ENCODE peak calls at places on chromosomes 11 and 22, in five cellular contexts. One of them, this sample, is unnamed.

GRCh38 chr22:24410110-24410856 is 17.1 kb upstream of the ADORA2A start:
- DNase-seq in HEK293T: no peak
- DNase-seq in HepG2: no peak
- DNase-seq in SK-N-SH: peak
- DNase-seq in K562: no peak
- DNase-seq in this sample: no peak

GRCh38 chr22:41565403-41566054 is 4.7 kb downstream of the CSDC2 start:
- DNase-seq in SK-N-SH: no peak
- DNase-seq in HepG2: peak
- DNase-seq in K562: peak
- DNase-seq in HEK293T: no peak
- DNase-seq in this sample: no peak

GRCh38 chr11:85809881-85810280 is 1.1 kb downstream of the SYTL2 start:
- DNase-seq in K562: peak
- DNase-seq in SK-N-SH: peak
- DNase-seq in HepG2: peak
- DNase-seq in HEK293T: peak
- DNase-seq in this sample: no peak

GRCh38 chr11:66263231-66263630 is 5.2 kb upstream of the RAB1B start:
- DNase-seq in K562: no peak
- DNase-seq in HEK293T: no peak
- DNase-seq in SK-N-SH: no peak
- DNase-seq in HepG2: no peak
- DNase-seq in this sample: no peak

GRCh38 chr11:111303476-111303875 is 5.1 kb downstream of the POU2AF3 start:
- DNase-seq in HEK293T: peak
- DNase-seq in HepG2: peak
- DNase-seq in K562: no peak
- DNase-seq in SK-N-SH: no peak
- DNase-seq in this sample: no peak

GRCh38 chr22:32158712-32159533 is at the start of gene C22orf42:
- DNase-seq in HEK293T: no peak
- DNase-seq in HepG2: no peak
- DNase-seq in SK-N-SH: no peak
- DNase-seq in K562: no peak
- DNase-seq in this sample: no peak

GRCh38 chr11:97786961-97787360 is 1233.8 kb upstream of the CNTN5 start:
- DNase-seq in HepG2: no peak
- DNase-seq in HEK293T: no peak
- DNase-seq in SK-N-SH: no peak
- DNase-seq in K562: no peak
- DNase-seq in this sample: no peak

GRCh38 chr11:48210052-48210451 is 6.6 kb upstream of the OR4B1 start:
- DNase-seq in SK-N-SH: no peak
- DNase-seq in K562: no peak
- DNase-seq in HEK293T: peak
- DNase-seq in HepG2: peak
- DNase-seq in this sample: no peak

GRCh38 chr22:28208036-28208435 is 289.0 kb upstream of the PITPNB start:
- DNase-seq in K562: no peak
- DNase-seq in HepG2: no peak
- DNase-seq in HEK293T: no peak
- DNase-seq in SK-N-SH: no peak
- DNase-seq in this sample: no peak

GRCh38 chr11:30545507-30545906 is 40.6 kb downstream of the MPPED2 start:
- DNase-seq in HepG2: peak
- DNase-seq in SK-N-SH: no peak
- DNase-seq in K562: no peak
- DNase-seq in HEK293T: no peak
- DNase-seq in this sample: no peak

GRCh38 chr11:65492387-65492636 is 6.5 kb upstream of the MALAT1 start:
- DNase-seq in K562: no peak
- DNase-seq in HEK293T: no peak
- DNase-seq in SK-N-SH: no peak
- DNase-seq in HepG2: no peak
- DNase-seq in this sample: no peak

DNA sequence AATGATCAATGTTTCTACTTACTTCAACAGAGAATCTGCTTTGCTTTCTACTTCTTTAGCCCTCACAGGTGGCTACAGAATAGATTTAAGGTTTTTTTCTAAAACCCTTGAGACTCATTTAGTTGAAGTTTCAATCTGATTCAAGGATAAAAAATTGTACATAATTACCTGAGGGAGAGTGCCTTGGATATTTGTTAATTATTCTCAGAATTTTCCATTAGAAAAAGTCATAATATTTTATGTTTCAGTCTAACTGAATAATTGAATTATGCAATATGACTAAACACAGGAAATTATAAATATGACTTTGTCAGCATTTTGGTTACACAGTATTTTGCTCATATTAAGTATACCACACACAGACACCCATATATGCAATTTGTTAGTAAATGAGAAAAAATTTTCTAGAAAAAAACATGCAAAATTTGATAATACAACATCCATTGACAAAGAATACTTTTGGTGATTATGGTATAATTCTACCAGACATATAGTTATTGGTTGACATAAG is at the start of gene OR8J3:
- DNase-seq in HEK293T: no peak
- DNase-seq in HepG2: no peak
- DNase-seq in K562: no peak
- DNase-seq in SK-N-SH: no peak
- DNase-seq in this sample: no peak
- TF ChIP-seq FOXM1 in HEK293T: no peak
- TF ChIP-seq FOXM1 in HepG2: no peak
- TF ChIP-seq FOXM1 in K562: no peak
- TF ChIP-seq FOXM1 in SK-N-SH: no peak
- TF ChIP-seq FOXM1 in this sample: no peak

GRCh38 chr22:19706661-19707151 is 7.6 kb upstream of the SEPTIN5 start:
- DNase-seq in HEK293T: no peak
- DNase-seq in SK-N-SH: no peak
- DNase-seq in K562: no peak
- DNase-seq in HepG2: no peak
- DNase-seq in this sample: no peak
- TF ChIP-seq FOXM1 in HEK293T: no peak
- TF ChIP-seq FOXM1 in SK-N-SH: no peak
- TF ChIP-seq FOXM1 in K562: no peak
- TF ChIP-seq FOXM1 in HepG2: no peak
- TF ChIP-seq FOXM1 in this sample: no peak

GRCh38 chr22:22937894-22938480 is 50.4 kb downstream of the IGLL5 start:
- DNase-seq in HEK293T: no peak
- DNase-seq in SK-N-SH: no peak
- DNase-seq in HepG2: no peak
- DNase-seq in K562: peak
- DNase-seq in this sample: no peak
- TF ChIP-seq FOXM1 in HEK293T: no peak
- TF ChIP-seq FOXM1 in SK-N-SH: no peak
- TF ChIP-seq FOXM1 in HepG2: no peak
- TF ChIP-seq FOXM1 in K562: no peak
- TF ChIP-seq FOXM1 in this sample: no peak

DNA sequence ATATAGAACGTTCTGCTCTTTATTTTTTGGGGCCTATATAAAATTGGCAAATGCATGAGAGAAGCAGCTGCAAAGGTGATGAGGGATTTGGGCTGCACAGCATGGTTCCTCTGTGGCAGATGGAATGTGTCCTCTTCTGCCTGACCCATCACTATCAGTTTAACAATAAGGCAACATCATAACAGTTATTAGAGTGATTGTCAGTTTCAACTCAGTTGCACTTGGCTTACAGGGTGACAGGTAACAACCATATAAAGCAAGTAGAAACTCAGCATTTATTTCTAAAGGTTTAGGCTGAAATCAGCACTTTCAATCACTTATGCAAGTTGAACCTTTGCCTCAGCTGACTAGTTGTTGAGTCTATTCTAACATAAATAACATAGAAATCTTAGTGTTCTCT is 935.4 kb upstream of the CHORDC1 start:
- DNase-seq in K562: no peak
- DNase-seq in HEK293T: no peak
- DNase-seq in HepG2: no peak
- DNase-seq in SK-N-SH: no peak
- DNase-seq in this sample: no peak
- TF ChIP-seq FOXM1 in K562: no peak
- TF ChIP-seq FOXM1 in HEK293T: no peak
- TF ChIP-seq FOXM1 in HepG2: no peak
- TF ChIP-seq FOXM1 in SK-N-SH: no peak
- TF ChIP-seq FOXM1 in this sample: no peak

GRCh38 chr11:116913000-116913399 is 75.6 kb upstream of the APOA1 start:
- DNase-seq in HEK293T: no peak
- DNase-seq in HepG2: no peak
- DNase-seq in K562: no peak
- DNase-seq in SK-N-SH: no peak
- DNase-seq in this sample: no peak
- TF ChIP-seq FOXM1 in HEK293T: no peak
- TF ChIP-seq FOXM1 in HepG2: no peak
- TF ChIP-seq FOXM1 in K562: no peak
- TF ChIP-seq FOXM1 in SK-N-SH: no peak
- TF ChIP-seq FOXM1 in this sample: no peak

GRCh38 chr22:44664149-44664548 is 37.9 kb upstream of the PRR5 start:
- DNase-seq in K562: no peak
- DNase-seq in HepG2: no peak
- DNase-seq in SK-N-SH: peak
- DNase-seq in HEK293T: no peak
- DNase-seq in this sample: no peak
- TF ChIP-seq FOXM1 in K562: no peak
- TF ChIP-seq FOXM1 in HepG2: no peak
- TF ChIP-seq FOXM1 in SK-N-SH: no peak
- TF ChIP-seq FOXM1 in HEK293T: no peak
- TF ChIP-seq FOXM1 in this sample: no peak

GRCh38 chr11:74703211-74703610 is 28.0 kb downstream of the CHRDL2 start:
- DNase-seq in HEK293T: no peak
- DNase-seq in HepG2: no peak
- DNase-seq in SK-N-SH: no peak
- DNase-seq in K562: no peak
- DNase-seq in this sample: no peak

GRCh38 chr11:74707182-74707581 is 24.0 kb downstream of the CHRDL2 start:
- DNase-seq in HepG2: no peak
- DNase-seq in K562: no peak
- DNase-seq in SK-N-SH: no peak
- DNase-seq in HEK293T: no peak
- DNase-seq in this sample: no peak

GRCh38 chr11:74699615-74700396 is 31.4 kb downstream of the CHRDL2 start:
- DNase-seq in SK-N-SH: no peak
- DNase-seq in HEK293T: no peak
- DNase-seq in K562: no peak
- DNase-seq in HepG2: no peak
- DNase-seq in this sample: no peak

GRCh38 chr11:74701351-74701750 is 29.9 kb downstream of the CHRDL2 start:
- DNase-seq in HEK293T: peak
- DNase-seq in SK-N-SH: no peak
- DNase-seq in HepG2: peak
- DNase-seq in K562: peak
- DNase-seq in this sample: no peak

GRCh38 chr11:74702383-74703007 is 28.7 kb downstream of the CHRDL2 start:
- DNase-seq in K562: peak
- DNase-seq in HEK293T: peak
- DNase-seq in SK-N-SH: peak
- DNase-seq in HepG2: peak
- DNase-seq in this sample: no peak
- TF ChIP-seq FOXM1 in K562: no peak
- TF ChIP-seq FOXM1 in HEK293T: no peak
- TF ChIP-seq FOXM1 in SK-N-SH: no peak
- TF ChIP-seq FOXM1 in HepG2: no peak
- TF ChIP-seq FOXM1 in this sample: no peak

DNA sequence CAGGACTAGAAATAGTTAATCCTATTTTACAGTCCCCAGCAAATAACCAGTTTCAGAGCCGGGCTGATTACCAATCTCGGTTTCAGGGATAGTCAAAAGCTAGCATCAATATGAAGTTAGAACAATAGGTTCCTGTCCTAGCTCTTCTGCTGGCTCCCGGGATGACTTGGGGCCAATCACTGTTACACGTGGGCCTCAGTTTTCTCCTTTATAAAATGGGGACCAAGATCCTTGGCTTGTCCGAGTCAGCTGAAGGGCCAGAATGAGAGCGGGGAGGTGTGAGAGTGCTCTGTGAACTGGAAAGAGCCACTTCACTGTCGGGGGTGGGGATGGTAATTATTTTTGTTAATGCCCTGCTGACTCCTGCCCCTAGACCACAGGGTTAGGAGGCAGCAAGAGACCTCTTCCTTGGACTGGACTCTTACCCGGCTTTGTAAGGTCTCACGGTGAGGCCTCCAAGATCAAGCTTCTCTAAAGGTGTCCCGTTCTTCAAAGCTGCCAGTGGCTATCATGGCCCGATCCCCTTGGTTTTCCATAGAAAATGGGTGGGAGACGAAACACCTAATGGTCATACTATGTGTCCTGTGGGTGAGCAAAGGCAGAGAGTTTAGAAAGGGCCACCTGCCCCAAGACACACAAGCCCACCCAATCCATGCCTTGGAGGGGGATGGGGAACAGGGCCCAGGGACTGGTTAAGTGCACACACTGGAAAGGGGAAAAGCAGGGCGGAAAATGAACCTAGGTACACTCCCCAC is 1.4 kb downstream of the UCP2 start:
- DNase-seq in SK-N-SH: no peak
- DNase-seq in HEK293T: no peak
- DNase-seq in K562: peak
- DNase-seq in HepG2: no peak
- DNase-seq in this sample: no peak
- TF ChIP-seq FOXM1 in SK-N-SH: no peak
- TF ChIP-seq FOXM1 in HEK293T: no peak
- TF ChIP-seq FOXM1 in K562: no peak
- TF ChIP-seq FOXM1 in HepG2: no peak
- TF ChIP-seq FOXM1 in this sample: no peak

GRCh38 chr22:37345863-37346514 is 63.7 kb downstream of the CYTH4 start:
- DNase-seq in HEK293T: no peak
- DNase-seq in K562: no peak
- DNase-seq in HepG2: no peak
- DNase-seq in SK-N-SH: peak
- DNase-seq in this sample: no peak
- TF ChIP-seq FOXM1 in HEK293T: no peak
- TF ChIP-seq FOXM1 in K562: no peak
- TF ChIP-seq FOXM1 in HepG2: no peak
- TF ChIP-seq FOXM1 in SK-N-SH: no peak
- TF ChIP-seq FOXM1 in this sample: no peak